ENCODE peak calls at places on chromosomes 11 and 22, in eight cellular contexts. O is heart left ventricle, Z is bronchial epithelial cell, T is uterus, S is IMR-90, H is omental fat pad, V is A549, X is nephron progenitor cell. U is an unnamed sample.

GRCh38 chr11:110086892-110087309 is 6.3 kb upstream of the ZC3H12C start:
- DNase-seq in T (no peak), Z (peak), X (no peak), S (peak), O (no peak), H (no peak), V (peak), U (no peak)

GRCh38 chr11:72696866-72697428 is 22.7 kb upstream of the PDE2A start:
- DNase-seq in T (peak), O (peak), H (no peak), Z (no peak), V (no peak), S (no peak), X (peak), U (peak)

GRCh38 chr22:44357962-44358553 is 45.3 kb upstream of the SHISAL1 start:
- DNase-seq in O (peak), T (peak), S (peak), Z (no peak), V (no peak), H (no peak), X (no peak), U (peak)

GRCh38 chr11:8757533-8757932 is 74.9 kb downstream of the RPL27A start:
- DNase-seq in V (no peak), Z (no peak), X (no peak), H (no peak), S (no peak), O (no peak), T (no peak), U (no peak)

GRCh38 chr22:19753996-19754700 is 6.4 kb upstream of the TBX1 start:
- DNase-seq in Z (no peak), V (no peak), H (no peak), S (no peak), O (no peak), T (no peak), X (no peak), U (no peak)

GRCh38 chr11:69354545-69354897 is 60.6 kb downstream of the MYEOV start:
- DNase-seq in H (no peak), T (no peak), S (no peak), O (no peak), X (no peak), V (no peak), Z (no peak), U (no peak)

GRCh38 chr11:115623021-115623451 is 118.8 kb upstream of the CADM1 start:
- DNase-seq in O (peak), Z (peak), V (peak), T (peak), X (no peak), S (peak), H (peak), U (peak)

GRCh38 chr11:27423125-27423524 is 49.5 kb downstream of the LGR4 start:
- DNase-seq in S (peak), X (peak), Z (peak), H (no peak), V (peak), O (peak), T (peak), U (peak)

GRCh38 chr22:19942071-19942885 is 660 bp upstream of the TXNRD2 start:
- DNase-seq in X (no peak), V (peak), O (peak), H (no peak), S (peak), T (peak), Z (no peak), U (no peak)

GRCh38 chr11:28464252-28464867 is 356.2 kb downstream of the METTL15 start:
- DNase-seq in X (no peak), Z (peak), V (no peak), S (peak), O (no peak), T (no peak), H (no peak), U (no peak)

GRCh38 chr22:41425704-41426365 is 20.8 kb downstream of the TOB2 start:
- DNase-seq in T (no peak), H (no peak), O (no peak), Z (no peak), V (no peak), S (no peak), X (no peak), U (no peak)

GRCh38 chr11:60370811-60371297 is 7.5 kb upstream of the MS4A7 start:
- DNase-seq in T (no peak), X (no peak), H (no peak), Z (peak), V (peak), O (no peak), S (no peak), U (no peak)

GRCh38 chr11:11973361-11973800 is 35.0 kb downstream of the DKK3 start:
- DNase-seq in V (no peak), Z (no peak), T (peak), X (no peak), H (no peak), S (peak), O (peak), U (no peak)

GRCh38 chr11:100830978-100831732 is 144.1 kb downstream of the ARHGAP42 start:
- DNase-seq in Z (peak), V (peak), S (peak), X (no peak), T (peak), H (no peak), O (peak), U (no peak)

GRCh38 chr11:75241036-75241905 is 697 bp downstream of the TPBGL start:
- DNase-seq in X (peak), V (peak), O (peak), H (peak), Z (peak), S (peak), T (peak), U (peak)

GRCh38 chr22:26669060-26669481 is 11.7 kb downstream of the MIAT start:
- DNase-seq in T (no peak), Z (peak), O (no peak), V (peak), X (peak), H (no peak), S (peak), U (peak)

GRCh38 chr22:39448205-39449054 is 8.4 kb upstream of the MGAT3 start:
- DNase-seq in T (no peak), X (no peak), Z (peak), V (no peak), H (no peak), O (no peak), S (no peak), U (no peak)

GRCh38 chr11:120067361-120068113 is 70.4 kb downstream of the TRIM29 start:
- DNase-seq in T (no peak), O (no peak), S (no peak), Z (no peak), H (no peak), V (no peak), X (no peak), U (peak)

GRCh38 chr11:35583126-35583525 is 35.1 kb upstream of the FJX1 start:
- DNase-seq in H (no peak), Z (no peak), O (no peak), T (no peak), X (no peak), V (no peak), S (peak), U (no peak)

GRCh38 chr11:73461844-73462435 is 85.7 kb downstream of the RELT start:
- DNase-seq in S (no peak), H (no peak), X (no peak), Z (no peak), O (no peak), V (no peak), T (no peak), U (no peak)

GRCh38 chr11:132139181-132139580 is 768.8 kb downstream of the NTM start:
- DNase-seq in X (no peak), T (no peak), O (no peak), V (no peak), H (no peak), Z (peak), S (no peak), U (no peak)

GRCh38 chr11:85647604-85648299 is at the start of gene TMEM126A:
- DNase-seq in X (peak), O (peak), H (peak), T (peak), V (peak), Z (peak), S (peak), U (peak)

GRCh38 chr11:121630041-121630440 is 177.3 kb upstream of the SORL1-AS1 start:
- DNase-seq in X (no peak), H (no peak), Z (peak), S (peak), O (no peak), V (no peak), T (no peak), U (no peak)

GRCh38 chr11:108571001-108571400 is 22.6 kb downstream of the EXPH5 start:
- DNase-seq in X (no peak), V (no peak), T (no peak), S (no peak), Z (peak), O (no peak), H (no peak), U (no peak)

GRCh38 chr11:81368192-81368591 is 1365.5 kb downstream of the FAM181B start:
- DNase-seq in T (no peak), V (no peak), Z (no peak), X (no peak), O (no peak), S (no peak), H (no peak), U (no peak)

GRCh38 chr22:50436134-50436830 is 38.6 kb downstream of the SBF1 start:
- DNase-seq in T (no peak), V (no peak), S (no peak), H (no peak), X (no peak), O (no peak), Z (no peak), U (no peak)

GRCh38 chr11:33658195-33658900 is 42.3 kb downstream of the C11orf91 start:
- DNase-seq in T (no peak), X (no peak), V (no peak), H (no peak), S (no peak), Z (no peak), O (no peak), U (no peak)
- TF ChIP-seq CTCF in T (no peak), X (no peak), V (no peak), H (no peak), S (no peak), Z (no peak), O (no peak), U (no peak)

DNA sequence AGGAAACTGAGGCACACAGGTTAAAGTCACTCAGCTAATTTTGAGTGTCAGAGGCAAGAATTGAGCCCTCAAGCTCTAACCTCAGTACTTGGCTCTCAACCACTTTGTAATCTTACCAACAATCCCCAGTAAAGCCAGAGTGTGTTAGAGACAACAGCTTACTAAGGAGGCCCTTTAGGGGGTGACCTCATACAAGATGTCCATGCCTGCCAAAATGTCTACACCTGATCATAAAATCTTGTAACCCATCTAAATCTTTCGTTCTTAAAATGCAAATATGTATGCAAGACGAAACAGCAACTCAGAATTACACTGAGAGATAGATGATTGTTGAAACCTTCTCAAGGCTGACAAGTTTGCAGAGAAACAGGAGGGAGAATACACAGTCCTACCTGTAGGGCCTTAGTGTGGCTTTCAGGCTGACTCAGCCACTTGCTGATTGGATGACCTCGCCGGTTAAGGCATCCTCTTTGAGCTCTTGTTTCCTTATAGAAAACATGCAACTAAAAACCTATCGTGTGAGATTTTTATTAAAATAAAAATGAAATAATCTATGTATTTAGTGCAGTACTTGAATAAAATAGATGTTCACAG is 143.2 kb downstream of the OPCML start:
- DNase-seq in S (no peak), Z (no peak), T (no peak), X (no peak), H (no peak), V (no peak), O (no peak), U (no peak)
- TF ChIP-seq CTCF in S (no peak), Z (no peak), T (no peak), X (no peak), H (no peak), V (no peak), O (no peak), U (no peak)

GRCh38 chr11:3044004-3044403 is 13.2 kb downstream of the CARS1 start:
- DNase-seq in T (no peak), X (no peak), Z (no peak), V (no peak), O (no peak), H (no peak), S (peak), U (no peak)

GRCh38 chr11:3046641-3047040 is 10.6 kb downstream of the CARS1 start:
- DNase-seq in T (no peak), S (no peak), H (no peak), Z (no peak), O (no peak), V (no peak), X (no peak), U (no peak)

GRCh38 chr11:3047637-3048036 is 9.6 kb downstream of the CARS1 start:
- DNase-seq in O (no peak), S (no peak), T (no peak), V (no peak), X (no peak), Z (no peak), H (no peak), U (no peak)

GRCh38 chr11:3044915-3045314 is 12.3 kb downstream of the CARS1 start:
- DNase-seq in Z (no peak), T (no peak), V (no peak), X (no peak), H (no peak), S (no peak), O (no peak), U (no peak)

GRCh38 chr11:3046190-3046589 is 11.0 kb downstream of the CARS1 start:
- DNase-seq in S (no peak), T (no peak), V (peak), Z (no peak), O (no peak), H (no peak), X (peak), U (no peak)
- TF ChIP-seq CTCF in S (peak), T (no peak), V (no peak), Z (peak), O (no peak), H (no peak), X (no peak), U (peak)

GRCh38 chr11:95727630-95728029 is 62.0 kb downstream of the FAM76B start:
- DNase-seq in S (no peak), O (no peak), V (no peak), T (no peak), X (no peak), H (no peak), Z (no peak), U (no peak)

GRCh38 chr11:95725169-95725568 is 64.4 kb downstream of the FAM76B start:
- DNase-seq in V (no peak), Z (no peak), X (no peak), T (no peak), H (no peak), O (no peak), S (no peak), U (no peak)

GRCh38 chr11:95728790-95729189 is 60.8 kb downstream of the FAM76B start:
- DNase-seq in O (no peak), Z (no peak), H (no peak), X (no peak), T (no peak), V (no peak), S (no peak), U (no peak)

GRCh38 chr11:95720219-95720618 is 69.4 kb downstream of the FAM76B start:
- DNase-seq in X (no peak), Z (no peak), O (no peak), H (no peak), V (no peak), S (no peak), T (no peak), U (no peak)

GRCh38 chr11:95723353-95723942 is 66.1 kb downstream of the FAM76B start:
- DNase-seq in T (no peak), X (no peak), O (no peak), Z (no peak), V (no peak), S (no peak), H (no peak), U (no peak)
- TF ChIP-seq CTCF in T (no peak), X (no peak), O (no peak), Z (no peak), V (no peak), S (no peak), H (no peak), U (no peak)

DNA sequence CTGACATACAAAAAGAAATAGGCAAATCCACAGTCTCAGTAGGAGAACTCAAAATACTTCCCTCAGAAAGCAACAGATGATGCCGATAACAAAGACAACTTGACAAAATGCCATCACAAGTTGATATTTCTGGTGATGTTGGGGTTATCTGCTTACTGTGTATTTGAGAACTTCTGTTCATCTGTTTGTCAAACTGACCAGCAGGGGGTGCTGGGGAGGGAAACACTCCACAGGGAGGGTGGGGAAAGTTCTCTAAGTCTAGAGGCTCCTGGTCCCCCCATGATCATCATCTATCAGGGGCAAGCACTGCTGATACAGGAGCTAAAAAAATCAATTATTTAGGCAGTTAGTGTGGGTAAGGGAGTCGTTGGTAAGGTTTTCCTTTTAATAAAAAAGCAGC is 19.2 kb downstream of the GLYATL1 start:
- DNase-seq in Z (peak), X (peak), V (peak), O (peak), H (no peak), T (no peak), S (no peak), U (peak)
- TF ChIP-seq CTCF in Z (peak), X (no peak), V (no peak), O (peak), H (no peak), T (no peak), S (peak), U (peak)

GRCh38 chr22:35043251-35043931 is 22.6 kb upstream of the ISX start:
- DNase-seq in Z (no peak), V (no peak), H (no peak), O (no peak), X (no peak), T (no peak), S (no peak), U (peak)
- TF ChIP-seq CTCF in Z (no peak), V (no peak), H (no peak), O (no peak), X (no peak), T (no peak), S (no peak), U (peak)

GRCh38 chr11:5547982-5548381 is 358 bp downstream of the OR52H1 start:
- DNase-seq in V (no peak), T (no peak), H (no peak), S (no peak), O (no peak), X (no peak), Z (no peak), U (no peak)
- TF ChIP-seq CTCF in V (no peak), T (no peak), H (no peak), S (no peak), O (no peak), X (no peak), Z (no peak), U (no peak)

GRCh38 chr11:20362481-20362880 is 1.0 kb upstream of the HTATIP2 start:
- DNase-seq in H (no peak), O (no peak), T (no peak), Z (no peak), S (no peak), X (no peak), V (no peak), U (no peak)

GRCh38 chr11:20363149-20363499 is 390 bp upstream of the HTATIP2 start:
- DNase-seq in S (no peak), Z (no peak), O (no peak), T (no peak), V (no peak), X (no peak), H (no peak), U (no peak)

GRCh38 chr11:20363500-20364411 is at the start of gene HTATIP2:
- DNase-seq in X (peak), T (peak), Z (peak), V (peak), O (peak), S (peak), H (no peak), U (peak)

GRCh38 chr11:20367313-20367948 is 3.9 kb downstream of the HTATIP2 start:
- DNase-seq in O (no peak), Z (peak), V (peak), X (no peak), S (peak), T (peak), H (no peak), U (no peak)

GRCh38 chr11:20364412-20364792 is 888 bp downstream of the HTATIP2 start:
- DNase-seq in X (no peak), T (peak), V (no peak), H (no peak), O (no peak), S (no peak), Z (no peak), U (no peak)
- TF ChIP-seq CTCF in X (no peak), T (no peak), V (no peak), H (no peak), O (no peak), S (no peak), Z (no peak), U (no peak)

GRCh38 chr22:37485006-37485713 is 1.0 kb downstream of the MFNG start:
- DNase-seq in O (peak), Z (no peak), H (no peak), S (no peak), X (no peak), V (no peak), T (no peak), U (no peak)

GRCh38 chr22:37485714-37486223 is 415 bp downstream of the MFNG start:
- DNase-seq in S (no peak), Z (no peak), V (no peak), H (no peak), O (no peak), T (no peak), X (no peak), U (no peak)

GRCh38 chr22:37487129-37487528 is 945 bp upstream of the MFNG start:
- DNase-seq in T (no peak), Z (no peak), X (no peak), H (no peak), S (no peak), O (no peak), V (no peak), U (no peak)

GRCh38 chr22:37487559-37487958 is 1.4 kb upstream of the MFNG start:
- DNase-seq in O (no peak), T (no peak), S (no peak), X (no peak), V (no peak), Z (no peak), H (no peak), U (no peak)

GRCh38 chr22:37486224-37486845 is at the start of gene MFNG:
- DNase-seq in X (peak), Z (peak), O (peak), T (peak), V (peak), H (no peak), S (peak), U (peak)
- TF ChIP-seq CTCF in X (no peak), Z (peak), O (no peak), T (no peak), V (no peak), H (no peak), S (peak), U (no peak)

DNA sequence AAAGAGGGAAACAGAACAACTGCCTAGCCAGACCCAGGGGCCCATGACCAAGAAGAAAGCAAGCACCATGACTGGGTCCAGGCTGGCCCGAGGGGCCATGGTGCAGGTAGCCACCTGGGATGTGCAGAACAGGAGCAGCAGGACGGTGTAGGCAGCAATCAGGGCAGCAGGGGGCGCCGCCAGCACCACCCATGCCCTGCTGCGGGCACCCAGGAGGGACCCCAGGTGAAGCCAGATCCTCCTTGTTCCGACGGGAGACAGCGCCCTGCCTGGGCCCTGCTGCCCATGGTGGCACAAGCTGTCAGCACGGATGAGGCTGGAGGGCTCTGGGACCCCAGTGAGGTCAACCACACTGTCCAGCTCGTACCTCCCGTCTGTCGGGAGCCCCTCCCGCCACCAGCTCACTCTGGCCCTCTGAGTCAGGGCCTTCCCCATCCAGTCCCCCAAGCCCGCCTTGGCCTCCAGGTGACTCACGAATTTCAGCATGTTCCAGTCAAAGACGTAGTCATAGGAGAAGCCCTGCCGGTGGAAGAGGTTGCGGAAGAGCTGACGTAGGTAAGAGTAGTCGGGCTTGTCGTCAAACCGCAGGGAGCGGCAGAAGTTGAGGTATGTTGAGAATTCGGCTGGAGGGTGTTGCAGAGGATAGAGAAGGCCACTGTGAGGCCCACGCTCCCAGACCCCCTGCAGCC is 18.8 kb downstream of the CSNK1E start:
- DNase-seq in V (no peak), X (peak), H (no peak), S (peak), T (no peak), Z (peak), O (no peak), U (no peak)
- TF ChIP-seq CTCF in V (peak), X (peak), H (no peak), S (peak), T (no peak), Z (peak), O (peak), U (peak)